ENCODE peak calls at places on chromosomes 11 and 22, in eight cellular contexts. L is IMR-90, K is AG04450, M is right atrium auricular region, F is mesenchymal stem cell, P is endodermal cell, D is body of pancreas, Z is GM23248. O is an unnamed sample.
A peak's percentile ranks its signal among the peaks of the same experiment; 100 is the strongest.

GRCh38 chr11:72764503-72764902 is 12.3 kb upstream of the ARAP1 start:
- DNase-seq in L (no peak), K (no peak), M (no peak), F (no peak), P (peak; percentile 91), D (no peak), Z (no peak), O (no peak)

GRCh38 chr22:19718255-19719054 is 4.2 kb downstream of the SEPTIN5 start:
- DNase-seq in L (no peak), K (no peak), M (no peak), F (no peak), P (no peak), D (no peak), Z (peak; percentile 37), O (no peak)

GRCh38 chr11:115552151-115552550 is 47.9 kb upstream of the CADM1 start:
- DNase-seq in L (no peak), K (no peak), M (no peak), F (no peak), P (no peak), D (no peak), Z (no peak), O (no peak)

GRCh38 chr11:10866893-10867331 is 9.1 kb upstream of the ZBED5 start:
- DNase-seq in L (peak; percentile 87), K (peak; percentile 34), M (no peak), F (peak; percentile 69), P (no peak), D (no peak), Z (peak; percentile 88), O (peak; percentile 47)

GRCh38 chr11:60970369-60970774 is 1.1 kb upstream of the CD6 start:
- DNase-seq in L (peak; percentile 29), K (no peak), M (no peak), F (peak; percentile 39), P (peak; percentile 85), D (peak; percentile 65), Z (peak; percentile 69), O (peak; percentile 75)

GRCh38 chr11:66892926-66893325 is 36.1 kb downstream of the LRFN4 start:
- DNase-seq in L (peak; percentile 58), K (no peak), M (no peak), F (peak; percentile 23), P (no peak), D (no peak), Z (no peak), O (peak; percentile 15)

GRCh38 chr11:118241191-118242098 is 10.7 kb downstream of the MPZL3 start:
- DNase-seq in L (no peak), K (no peak), M (no peak), F (peak; percentile 10), P (no peak), D (peak; percentile 35), Z (peak; percentile 69), O (peak; percentile 98)

GRCh38 chr11:74636633-74637184 is 44.3 kb downstream of the POLD3 start:
- DNase-seq in L (peak; percentile 95), K (peak; percentile 74), M (no peak), F (peak; percentile 72), P (no peak), D (no peak), Z (peak; percentile 91), O (peak; percentile 80)

GRCh38 chr11:89181111-89181510 is 3.4 kb downstream of the TYR start:
- DNase-seq in L (no peak), K (no peak), M (no peak), F (no peak), P (no peak), D (no peak), Z (no peak), O (no peak)

GRCh38 chr11:31865606-31866300 is 54.6 kb upstream of the PAX6 start:
- DNase-seq in L (no peak), K (no peak), M (no peak), F (no peak), P (no peak), D (no peak), Z (no peak), O (no peak)

GRCh38 chr11:69463181-69463891 is 18.1 kb upstream of the LINC01488 start:
- DNase-seq in L (peak; percentile 80), K (peak; percentile 55), M (no peak), F (peak; percentile 89), P (no peak), D (no peak), Z (peak; percentile 92), O (no peak)

GRCh38 chr11:124793466-124794278 is 6.5 kb downstream of the MSANTD2 start:
- DNase-seq in L (peak; percentile 40), K (no peak), M (no peak), F (peak; percentile 63), P (no peak), D (peak; percentile 32), Z (peak; percentile 70), O (peak; percentile 82)

GRCh38 chr11:46248270-46249102 is 29.0 kb upstream of the CREB3L1 start:
- DNase-seq in L (peak; percentile 98), K (peak; percentile 89), M (no peak), F (peak; percentile 96), P (peak; percentile 81), D (no peak), Z (peak; percentile 97), O (peak; percentile 87)

GRCh38 chr11:128929468-128929867 is 13.2 kb downstream of the TP53AIP1 start:
- DNase-seq in L (peak; percentile 18), K (no peak), M (no peak), F (no peak), P (peak; percentile 69), D (no peak), Z (no peak), O (no peak)

GRCh38 chr22:34122064-34122463 is 201.8 kb upstream of the LARGE1 start:
- DNase-seq in L (no peak), K (no peak), M (no peak), F (no peak), P (no peak), D (no peak), Z (no peak), O (no peak)

GRCh38 chr11:61498767-61499341 is 9.7 kb upstream of the LRRC10B start:
- DNase-seq in L (no peak), K (no peak), M (no peak), F (no peak), P (no peak), D (no peak), Z (no peak), O (no peak)

GRCh38 chr11:86459682-86460460 is 85.2 kb downstream of the CCDC81 start:
- DNase-seq in L (peak; percentile 95), K (peak; percentile 83), M (no peak), F (peak; percentile 51), P (peak; percentile 80), D (peak; percentile 82), Z (peak; percentile 85), O (peak; percentile 95)
- H3K27ac ChIP-seq in L (no peak overlapping the region), K (peak overlapping the region; percentile 49), M (peak overlapping the region; percentile 42), F (peak overlapping the region; percentile 92), P (no peak overlapping the region), D (peak overlapping the region; percentile 55), Z (no peak overlapping the region), O (peak overlapping the region; percentile 81)

GRCh38 chr11:62601114-62601363 is 626 bp downstream of the MTA2 start:
- DNase-seq in L (no peak), K (no peak), M (no peak), F (peak; percentile 43), P (peak; percentile 67), D (peak; percentile 50), Z (peak; percentile 55), O (peak; percentile 35)

GRCh38 chr11:62600367-62601113 is 1.1 kb downstream of the MTA2 start:
- DNase-seq in L (no peak), K (no peak), M (no peak), F (no peak), P (peak; percentile 46), D (no peak), Z (no peak), O (no peak)

GRCh38 chr11:62599909-62600308 is 1.8 kb downstream of the MTA2 start:
- DNase-seq in L (no peak), K (no peak), M (no peak), F (no peak), P (peak; percentile 50), D (no peak), Z (no peak), O (no peak)

GRCh38 chr11:62601364-62602140 is at the start of gene MTA2:
- DNase-seq in L (peak; percentile 97), K (peak; percentile 96), M (peak; percentile 96), F (peak; percentile 98), P (peak; percentile 100), D (peak; percentile 99), Z (peak; percentile 99), O (peak; percentile 99)

DNA sequence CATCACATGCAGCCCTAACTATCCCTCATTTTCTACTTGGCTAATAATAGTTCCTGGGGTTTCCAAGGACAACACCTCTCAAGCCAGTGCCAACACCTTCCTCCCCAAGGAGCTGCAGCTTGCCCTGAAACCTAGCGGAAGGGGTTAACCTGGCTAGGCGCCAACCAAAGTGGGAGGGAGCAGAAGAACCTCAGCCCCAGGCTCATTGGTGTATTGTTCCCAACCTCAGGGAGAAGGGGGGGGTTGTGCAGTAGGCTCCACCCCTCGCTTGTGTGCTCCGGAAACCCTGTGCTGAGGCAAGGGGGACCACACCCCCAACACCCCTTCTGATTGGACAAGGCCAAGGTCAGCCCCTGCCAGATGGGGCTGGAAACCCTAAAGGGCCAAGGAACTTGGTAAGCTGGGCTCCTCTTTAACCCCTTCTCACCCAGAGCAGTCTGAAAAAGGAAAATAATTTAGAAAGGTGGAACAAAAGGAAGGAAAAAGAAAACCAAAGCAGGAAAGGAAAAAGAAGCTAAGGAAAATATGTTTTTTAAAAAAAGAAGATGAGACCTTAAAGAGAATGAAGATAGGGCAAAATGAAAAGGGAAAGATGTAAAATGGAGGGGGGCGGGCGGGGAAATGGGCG is 2.5 kb downstream of the MTA2 start:
- DNase-seq in L (peak; percentile 99), K (peak; percentile 98), M (peak; percentile 97), F (peak; percentile 99), P (peak; percentile 97), D (peak; percentile 81), Z (peak; percentile 99), O (peak; percentile 96)
- H3K4me3 ChIP-seq in L (no peak overlapping the region), K (peak overlapping the region; percentile 80), M (no peak overlapping the region), F (peak overlapping the region; percentile 93), P (peak overlapping the region; percentile 96), D (no peak overlapping the region), Z (peak overlapping the region; percentile 88), O (peak overlapping the region; percentile 93)

GRCh38 chr22:45284705-45285305 is at the start of gene UPK3A:
- DNase-seq in L (no peak), K (no peak), M (no peak), F (peak; percentile 29), P (peak; percentile 96), D (peak; percentile 81), Z (peak; percentile 28), O (peak; percentile 75)

GRCh38 chr22:45280583-45280972 is 4.2 kb upstream of the UPK3A start:
- DNase-seq in L (no peak), K (no peak), M (no peak), F (no peak), P (no peak), D (no peak), Z (no peak), O (peak; percentile 80)

GRCh38 chr22:45278125-45278524 is 6.6 kb upstream of the UPK3A start:
- DNase-seq in L (no peak), K (no peak), M (no peak), F (no peak), P (no peak), D (no peak), Z (no peak), O (no peak)

GRCh38 chr22:45276507-45276906 is 8.2 kb upstream of the UPK3A start:
- DNase-seq in L (no peak), K (no peak), M (no peak), F (no peak), P (no peak), D (no peak), Z (no peak), O (no peak)

GRCh38 chr22:45280995-45281394 is 3.8 kb upstream of the UPK3A start:
- DNase-seq in L (no peak), K (no peak), M (no peak), F (no peak), P (no peak), D (no peak), Z (no peak), O (no peak)
- H3K27ac ChIP-seq in L (no peak overlapping the region), K (no peak overlapping the region), M (no peak overlapping the region), F (no peak overlapping the region), P (no peak overlapping the region), D (no peak overlapping the region), Z (no peak overlapping the region), O (peak overlapping the region; percentile 88)

GRCh38 chr11:64633555-64634159 is 42.6 kb downstream of the SLC22A12 start:
- DNase-seq in L (no peak), K (no peak), M (no peak), F (no peak), P (no peak), D (no peak), Z (no peak), O (no peak)
- H3K4me3 ChIP-seq in L (no peak overlapping the region), K (no peak overlapping the region), M (no peak overlapping the region), F (no peak overlapping the region), P (no peak overlapping the region), D (no peak overlapping the region), Z (no peak overlapping the region), O (no peak overlapping the region)